ENCODE peak calls at places on chromosomes 4 and X, in eight cellular contexts. M is DMS153; O is Caki2; U is aorta; D is substantia nigra; T is stimulated activated CD4-positive, alpha-beta T cell treated with anti-CD3 and anti-CD28 coated beads, Interleukin-4, amount 100 ng/mL, for 48 hours; X is NCI-H774; W is activated naive CD8-positive, alpha-beta T cell treated with anti-CD3 and anti-CD28 coated beads, Interleukin-2, amount 50 U/mL, for 24 hours. B is an unnamed sample.

GRCh38 chr4:115456228-115456627 is 342.8 kb upstream of the NDST4 start:
- DNase-seq in M (no peak), O (no peak), U (no peak), D (no peak), T (no peak), X (no peak), W (no peak), B (no peak)

GRCh38 chr4:24973471-24974251 is 57.1 kb downstream of the LGI2 start:
- DNase-seq in M (peak; percentile 27), O (peak; percentile 91), U (peak; percentile 90), D (peak; percentile 35), T (no peak), X (no peak), W (no peak), B (no peak)

GRCh38 chr4:121829511-121829910 is 5.8 kb upstream of the CCNA2 start:
- DNase-seq in M (no peak), O (no peak), U (no peak), D (no peak), T (no peak), X (no peak), W (no peak), B (no peak)

GRCh38 chr4:53614616-53615015 is 23.3 kb upstream of the LNX1 start:
- DNase-seq in M (no peak), O (no peak), U (no peak), D (no peak), T (no peak), X (no peak), W (no peak), B (no peak)

GRCh38 chr4:42562016-42562415 is 94.9 kb downstream of the ATP8A1 start:
- DNase-seq in M (no peak), O (no peak), U (no peak), D (no peak), T (no peak), X (no peak), W (no peak), B (no peak)

GRCh38 chr4:121594796-121595526 is 101.8 kb downstream of the ANXA5 start:
- DNase-seq in M (no peak), O (peak; percentile 31), U (no peak), D (no peak), T (no peak), X (no peak), W (no peak), B (no peak)

GRCh38 chrX:437636-438390 is 51.1 kb upstream of the PPP2R3B start:
- DNase-seq in M (no peak), O (no peak), U (no peak), D (no peak), T (no peak), X (no peak), W (no peak), B (no peak)

GRCh38 chr4:153789741-153790651 is 1.1 kb upstream of the SFRP2 start:
- DNase-seq in M (no peak), O (no peak), U (no peak), D (no peak), T (no peak), X (no peak), W (no peak), B (no peak)

GRCh38 chrX:31420711-31421151 is 348.9 kb upstream of the FTHL17 start:
- DNase-seq in M (no peak), O (peak; percentile 82), U (no peak), D (no peak), T (no peak), X (no peak), W (no peak), B (no peak)

GRCh38 chr4:54663181-54663580 is 5.4 kb downstream of the KIT start:
- DNase-seq in M (no peak), O (no peak), U (no peak), D (no peak), T (no peak), X (no peak), W (no peak), B (no peak)

GRCh38 chrX:16743604-16744325 is 24.4 kb downstream of the SYAP1 start:
- DNase-seq in M (no peak), O (peak; percentile 91), U (no peak), D (no peak), T (no peak), X (no peak), W (no peak), B (no peak)

GRCh38 chr4:126172126-126172525 is 857.4 kb downstream of the FAT4 start:
- DNase-seq in M (no peak), O (no peak), U (no peak), D (no peak), T (no peak), X (no peak), W (no peak), B (no peak)

GRCh38 chrX:47218920-47219815 is 687 bp downstream of the CDK16 start:
- DNase-seq in M (no peak), O (peak; percentile 23), U (peak; percentile 68), D (no peak), T (peak; percentile 38), X (peak; percentile 0), W (peak; percentile 65), B (peak; percentile 15)

GRCh38 chr4:186684889-186685309 is 38.8 kb downstream of the FAT1 start:
- DNase-seq in M (no peak), O (peak; percentile 41), U (no peak), D (no peak), T (no peak), X (no peak), W (no peak), B (no peak)

GRCh38 chrX:130100180-130100579 is 10.1 kb downstream of the ELF4 start:
- DNase-seq in M (no peak), O (no peak), U (peak; percentile 76), D (no peak), T (no peak), X (no peak), W (no peak), B (no peak)